ENCODE peak calls at places on chromosomes 2 and 18, in four cellular contexts. R is fibroblast of lung, Y is esophagus squamous epithelium, F is pancreas. U is an unnamed sample.
A peak's percentile ranks its signal among the peaks of the same experiment; 100 is the strongest.

GRCh38 chr2:143205106-143205764 is 76.0 kb downstream of the ARHGAP15 start:
- DNase-seq in Y (no peak), F (no peak), R (peak; percentile 28), U (no peak)

GRCh38 chr2:30716117-30716900 is 90.9 kb downstream of the CAPN13 start:
- DNase-seq in F (no peak), Y (no peak), R (no peak), U (no peak)

GRCh38 chr18:46506974-46507373 is 150.0 kb downstream of the LOXHD1 start:
- DNase-seq in F (no peak), Y (no peak), R (no peak), U (no peak)

GRCh38 chr2:16168506-16169264 is 228.3 kb downstream of the MYCN start:
- DNase-seq in F (no peak), Y (no peak), R (no peak), U (no peak)

GRCh38 chr2:35526741-35527140 is 828.8 kb upstream of the CRIM1 start:
- DNase-seq in F (no peak), Y (no peak), R (no peak), U (no peak)

GRCh38 chr18:67265464-67266245 is 250.9 kb downstream of the DSEL start:
- DNase-seq in F (no peak), R (peak; percentile 76), Y (no peak), U (no peak)

GRCh38 chr18:51107082-51107481 is 77.1 kb downstream of the SMAD4 start:
- DNase-seq in R (no peak), F (no peak), Y (no peak), U (no peak)

GRCh38 chr2:170836027-170836426 is 19.3 kb downstream of the GAD1 start:
- DNase-seq in Y (no peak), F (no peak), R (no peak), U (no peak)

GRCh38 chr2:240889601-240890560 is 6.1 kb downstream of the MAB21L4 start:
- DNase-seq in Y (no peak), R (no peak), F (no peak), U (no peak)

GRCh38 chr2:88372042-88372441 is 80.5 kb downstream of the FOXI3 start:
- DNase-seq in F (no peak), Y (no peak), R (no peak), U (no peak)

GRCh38 chr2:96089356-96090180 is 26.8 kb downstream of the ADRA2B start:
- DNase-seq in F (peak; percentile 67), Y (no peak), R (no peak), U (no peak)

GRCh38 chr2:168138369-168138768 is 109.0 kb downstream of the STK39 start:
- DNase-seq in R (peak; percentile 55), Y (no peak), F (no peak), U (no peak)

GRCh38 chr2:182647499-182647787 is 68.6 kb upstream of the DNAJC10 start:
- DNase-seq in Y (no peak), F (no peak), R (no peak), U (no peak)

GRCh38 chr2:138974651-138975050 is 194.5 kb upstream of the NXPH2 start:
- DNase-seq in R (no peak), F (no peak), Y (no peak), U (no peak)

GRCh38 chr18:36895606-36896005 is 66.7 kb downstream of the KIAA1328 start:
- DNase-seq in F (no peak), R (no peak), Y (no peak), U (no peak)

GRCh38 chr2:163182764-163183354 is 344.3 kb upstream of the KCNH7 start:
- DNase-seq in R (peak; percentile 33), Y (no peak), F (no peak), U (no peak)

GRCh38 chr2:37737507-37737906 is 66.1 kb upstream of the CDC42EP3 start:
- DNase-seq in R (no peak), Y (no peak), F (no peak), U (no peak)

DNA sequence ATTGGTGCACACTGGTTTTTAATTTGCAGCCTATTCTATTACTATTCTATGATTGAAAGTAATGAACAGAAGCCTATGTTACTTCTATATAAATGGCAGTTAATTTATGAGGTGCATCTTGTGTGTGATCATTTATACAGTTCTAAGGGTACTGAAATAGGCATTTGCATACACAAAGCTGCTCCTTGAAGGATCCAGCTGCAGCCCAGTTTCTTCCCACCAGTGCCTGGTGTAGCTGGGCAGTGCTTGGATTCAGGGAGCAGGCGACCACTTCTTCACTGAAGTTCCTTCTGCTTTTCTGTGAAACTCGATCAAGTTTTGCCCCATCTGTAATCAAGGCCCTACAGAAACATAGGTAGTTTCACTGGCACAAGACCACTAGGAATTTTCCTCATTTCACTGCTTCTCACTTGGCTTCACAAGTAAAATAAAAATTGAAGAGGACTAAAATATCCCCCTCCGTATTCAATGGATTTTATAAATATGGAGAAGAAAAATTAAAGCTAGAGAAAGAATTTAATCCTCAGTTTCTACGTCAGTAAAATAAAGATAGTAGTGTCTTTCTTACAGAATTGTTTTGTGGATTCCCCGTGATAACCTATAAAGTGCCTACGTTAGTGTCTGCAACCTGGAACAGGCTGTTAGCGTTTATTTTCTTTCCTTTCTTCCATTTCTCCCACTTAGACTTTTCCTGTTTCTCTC is 1.7 kb upstream of the LPIN2 start:
- DNase-seq in F (no peak), Y (no peak), R (no peak), U (no peak)
- H3K27ac ChIP-seq in F (peak overlapping the region; percentile 74), Y (no peak overlapping the region), R (peak overlapping the region; percentile 74), U (no peak overlapping the region)

DNA sequence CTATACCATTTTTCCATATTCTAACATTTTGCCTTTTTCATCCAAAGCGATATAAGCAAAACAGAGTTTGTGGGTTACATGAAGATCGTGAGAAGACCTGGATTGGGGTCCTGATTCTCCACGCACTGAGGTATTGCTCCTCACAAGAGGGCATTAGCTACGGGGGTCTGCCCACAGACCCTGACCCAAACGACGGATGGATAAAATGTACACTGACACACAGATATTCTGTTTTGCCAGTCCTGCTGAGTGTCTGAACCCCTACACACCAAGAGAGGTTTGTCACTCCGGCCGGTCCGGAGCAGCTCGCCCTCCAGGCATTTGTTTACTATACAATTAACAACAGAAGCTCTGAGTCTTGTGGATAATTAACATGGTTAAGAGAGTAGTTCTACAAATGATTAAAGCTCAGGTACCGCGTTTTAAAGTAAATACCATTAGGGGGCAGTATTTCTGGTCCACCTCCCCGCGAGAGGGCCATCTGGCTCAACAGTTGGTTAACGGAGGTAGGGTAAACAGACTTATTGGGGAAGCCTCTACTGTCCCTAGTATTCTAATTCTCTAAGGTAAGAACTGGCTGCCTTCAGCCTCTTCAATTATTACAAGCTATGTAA is 28.4 kb downstream of the SCYGR8 start:
- DNase-seq in R (no peak), Y (no peak), F (no peak), U (no peak)
- TF ChIP-seq CTCF in R (peak; percentile 24), Y (no peak), F (no peak), U (no peak)

GRCh38 chr18:63137999-63138448 is 181.5 kb downstream of the BCL2 start:
- DNase-seq in R (no peak), Y (no peak), F (no peak), U (no peak)
- H3K27ac ChIP-seq in R (no peak overlapping the region), Y (no peak overlapping the region), F (no peak overlapping the region), U (peak overlapping the region; percentile 51)

GRCh38 chr2:231786917-231787292 is 660 bp downstream of the COPS7B start:
- DNase-seq in Y (no peak), R (no peak), F (no peak), U (no peak)

GRCh38 chr2:231781798-231782726 is 980 bp upstream of the PDE6D start:
- DNase-seq in Y (no peak), F (peak; percentile 31), R (peak; percentile 65), U (no peak)

GRCh38 chr2:231785822-231786176 is 446 bp upstream of the COPS7B start:
- DNase-seq in F (no peak), Y (no peak), R (no peak), U (no peak)

GRCh38 chr2:231785413-231785812 is 832 bp upstream of the COPS7B start:
- DNase-seq in R (no peak), F (no peak), Y (no peak), U (no peak)

GRCh38 chr2:231786177-231786916 is at the start of gene COPS7B:
- DNase-seq in R (peak; percentile 80), Y (peak; percentile 31), F (peak; percentile 71), U (peak; percentile 74)
- TF ChIP-seq CTCF in R (peak; percentile 45), Y (peak; percentile 46), F (no peak), U (peak; percentile 38)

GRCh38 chr18:10065296-10065695 is 151.5 kb downstream of the VAPA start:
- DNase-seq in F (no peak), Y (no peak), R (no peak), U (no peak)

GRCh38 chr18:10064267-10064666 is 150.5 kb downstream of the VAPA start:
- DNase-seq in R (no peak), Y (no peak), F (no peak), U (no peak)

GRCh38 chr18:10072659-10073309 is 159.0 kb downstream of the VAPA start:
- DNase-seq in Y (no peak), R (peak; percentile 59), F (no peak), U (no peak)

GRCh38 chr18:10070581-10071000 is 156.8 kb downstream of the VAPA start:
- DNase-seq in Y (no peak), F (no peak), R (peak; percentile 78), U (no peak)

GRCh38 chr18:10067670-10068659 is 154.1 kb downstream of the VAPA start:
- DNase-seq in Y (no peak), R (no peak), F (no peak), U (no peak)
- H3K27ac ChIP-seq in Y (no peak overlapping the region), R (no peak overlapping the region), F (no peak overlapping the region), U (no peak overlapping the region)

DNA sequence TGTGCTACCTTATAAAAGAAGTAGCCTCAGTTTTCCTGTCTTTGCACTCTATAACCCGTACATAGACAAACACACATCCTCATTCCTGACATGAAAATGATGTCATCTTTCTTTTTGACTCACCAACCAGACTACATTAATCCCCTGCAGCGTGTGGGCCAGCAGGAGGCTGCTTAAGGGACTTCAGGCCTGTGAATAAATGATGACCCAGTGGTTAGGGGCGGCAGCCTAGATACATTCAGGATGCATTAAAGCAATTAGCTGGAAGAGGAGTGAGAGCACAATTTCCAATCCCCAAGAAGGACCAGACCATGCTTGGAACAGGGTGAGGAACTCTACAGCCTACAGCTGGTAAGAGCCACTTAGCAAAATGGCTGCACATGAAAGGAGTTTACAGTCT is 57.3 kb upstream of the KLF7 start:
- DNase-seq in R (peak; percentile 44), Y (no peak), F (no peak), U (no peak)
- TF ChIP-seq CTCF in R (no peak), Y (no peak), F (no peak), U (no peak)

GRCh38 chr2:239164281-239164871 is 236.4 kb downstream of the HDAC4 start:
- DNase-seq in R (no peak), F (no peak), Y (no peak), U (peak; percentile 37)
- H3K27ac ChIP-seq in R (no peak overlapping the region), F (no peak overlapping the region), Y (no peak overlapping the region), U (no peak overlapping the region)

DNA sequence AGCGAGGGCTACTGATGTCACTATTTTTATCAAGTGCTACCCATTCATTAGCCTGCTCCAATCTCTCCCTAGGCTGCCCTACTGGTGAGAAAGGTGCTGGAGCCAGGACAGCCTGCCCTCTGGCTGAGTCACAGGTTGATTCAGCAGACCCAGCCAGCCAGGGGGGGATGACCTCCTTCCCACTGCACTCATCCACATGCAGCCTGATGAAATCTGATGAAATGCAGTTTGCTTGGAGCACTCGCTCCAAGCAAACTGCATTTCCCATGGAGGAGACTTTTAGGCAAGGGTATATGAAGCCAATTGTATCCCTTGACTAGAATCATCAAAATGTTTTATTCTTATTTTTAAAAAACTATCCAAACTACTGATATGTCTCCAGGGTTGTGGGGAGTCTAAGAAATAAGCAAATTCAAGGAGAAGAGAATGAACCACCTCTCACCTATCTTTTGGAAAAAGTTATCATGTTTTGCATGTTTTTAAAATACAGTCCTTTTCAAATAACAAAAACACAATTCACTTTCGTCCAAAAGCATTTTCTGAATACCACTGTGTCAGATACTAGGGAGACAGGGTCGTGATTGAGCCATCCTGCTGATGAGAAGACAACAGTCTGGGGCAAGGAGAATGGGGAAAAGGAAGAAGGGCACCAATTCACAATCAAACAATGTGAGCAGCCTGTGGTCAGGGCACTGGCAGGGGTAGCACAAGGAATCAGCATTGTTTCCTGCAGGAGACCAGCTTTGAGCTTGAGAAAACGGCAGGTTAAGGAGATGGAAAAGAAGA is 128.3 kb downstream of the AFF3 start:
- DNase-seq in R (peak; percentile 98), Y (no peak), F (peak; percentile 22), U (no peak)
- TF ChIP-seq CTCF in R (no peak), Y (no peak), F (no peak), U (no peak)

U was measured in CD4-positive, alpha-beta T cell.